ENCODE peak calls at places on chromosomes 2 and 18, in nine cellular contexts. D, L, X, M, C, G, Y, Z and K are unnamed samples.

GRCh38 chr18:67672142-67672541 is 155.6 kb upstream of the DSEL start:
- DNase-seq in Y (no peak), X (no peak), C (no peak), G (no peak), D (no peak), Z (no peak), M (no peak), L (no peak), K (no peak)

GRCh38 chr2:210318891-210319290 is 3.9 kb upstream of the MYL1 start:
- DNase-seq in L (no peak), C (no peak), G (no peak), X (no peak), Y (no peak), Z (no peak), M (peak), D (no peak), K (no peak)

GRCh38 chr2:190879474-190880373 is 897 bp upstream of the GLS start:
- DNase-seq in C (no peak), Y (no peak), X (no peak), G (no peak), M (no peak), D (no peak), L (no peak), Z (no peak), K (peak)

GRCh38 chr2:23563673-23564617 is 179.0 kb downstream of the KLHL29 start:
- DNase-seq in C (no peak), X (peak), D (peak), M (peak), Y (no peak), Z (no peak), L (no peak), G (no peak), K (peak)

GRCh38 chr2:56334622-56335021 is 150.8 kb downstream of the CCDC85A start:
- DNase-seq in Z (no peak), G (no peak), M (no peak), X (no peak), Y (no peak), L (no peak), C (no peak), D (no peak), K (peak)

GRCh38 chr2:63301481-63301880 is 250.9 kb downstream of the OTX1 start:
- DNase-seq in Y (no peak), M (peak), C (no peak), D (no peak), Z (no peak), L (peak), G (no peak), X (no peak), K (no peak)

GRCh38 chr2:178193823-178194599 is at the start of gene OSBPL6:
- DNase-seq in X (peak), Y (peak), L (peak), D (peak), G (peak), M (peak), C (peak), Z (peak), K (peak)

GRCh38 chr2:161946489-161947107 is 127.4 kb downstream of the DPP4 start:
- DNase-seq in M (peak), L (peak), G (peak), X (no peak), Y (no peak), C (no peak), D (peak), Z (no peak), K (peak)

GRCh38 chr2:48845719-48846118 is 90.2 kb upstream of the LHCGR start:
- DNase-seq in X (no peak), Y (no peak), D (no peak), Z (no peak), G (no peak), C (no peak), M (no peak), L (no peak), K (no peak)

GRCh38 chr2:134138115-134138514 is 115.8 kb upstream of the MGAT5 start:
- DNase-seq in Z (no peak), D (no peak), X (no peak), C (no peak), L (no peak), Y (no peak), G (no peak), M (peak), K (no peak)

GRCh38 chr2:52269696-52270485 is 1238.0 kb upstream of the NRXN1 start:
- DNase-seq in G (no peak), M (peak), D (no peak), Z (no peak), Y (no peak), X (no peak), L (no peak), C (no peak), K (peak)

GRCh38 chr18:21444465-21445023 is 156.0 kb downstream of the ESCO1 start:
- DNase-seq in M (peak), X (peak), G (peak), Z (peak), Y (no peak), D (peak), L (peak), C (peak), K (peak)

GRCh38 chr2:88831792-88832248 is 140.3 kb downstream of the RPIA start:
- DNase-seq in C (peak), Z (peak), Y (peak), X (peak), M (peak), G (no peak), L (peak), D (no peak), K (peak)

GRCh38 chr18:62329676-62330454 is 4.8 kb downstream of the TNFRSF11A start:
- DNase-seq in D (no peak), M (peak), C (no peak), G (no peak), Y (no peak), L (peak), X (peak), Z (no peak), K (peak)

GRCh38 chr2:4134881-4135565 is 431.6 kb downstream of the DCDC2C start:
- DNase-seq in M (no peak), Z (no peak), X (no peak), C (no peak), G (no peak), D (no peak), L (no peak), Y (no peak), K (no peak)

GRCh38 chr2:8595821-8596600 is 85.8 kb upstream of the ID2 start:
- DNase-seq in Y (peak), G (no peak), M (no peak), D (no peak), X (no peak), Z (no peak), L (no peak), C (no peak), K (no peak)

GRCh38 chr2:12534646-12535263 is 182.0 kb upstream of the TRIB2 start:
- DNase-seq in G (no peak), L (peak), X (peak), C (no peak), Y (no peak), D (peak), Z (no peak), M (peak), K (peak)

GRCh38 chr2:32402087-32402486 is 45.3 kb downstream of the BIRC6 start:
- DNase-seq in X (no peak), Z (no peak), D (no peak), G (no peak), Y (no peak), C (no peak), L (no peak), M (no peak), K (no peak)

GRCh38 chr2:72028351-72028995 is 119.2 kb downstream of the CYP26B1 start:
- DNase-seq in M (no peak), Y (peak), Z (peak), D (no peak), C (peak), X (no peak), G (no peak), L (no peak), K (no peak)

GRCh38 chr2:157173740-157174184 is 83.7 kb upstream of the GALNT5 start:
- DNase-seq in Y (no peak), D (peak), Z (no peak), L (no peak), G (no peak), C (peak), X (peak), M (peak), K (peak)

GRCh38 chr2:212997526-212998020 is 153.8 kb downstream of the IKZF2 start:
- DNase-seq in C (no peak), M (no peak), D (no peak), L (peak), G (no peak), Y (no peak), Z (no peak), X (no peak), K (no peak)

GRCh38 chr18:46402396-46402795 is 254.6 kb downstream of the LOXHD1 start:
- DNase-seq in M (peak), Z (no peak), G (no peak), C (no peak), Y (no peak), D (no peak), X (no peak), L (no peak), K (no peak)

GRCh38 chr2:156918410-156918809 is 339.1 kb upstream of the GALNT5 start:
- DNase-seq in D (no peak), C (no peak), Y (no peak), M (peak), Z (no peak), G (no peak), X (no peak), L (peak), K (peak)

GRCh38 chr2:158457092-158457825 is 507 bp downstream of the PKP4 start:
- DNase-seq in M (peak), Y (peak), Z (peak), X (peak), G (peak), L (peak), C (peak), D (peak), K (peak)

GRCh38 chr2:134866498-134867099 is 28.2 kb downstream of the ACMSD start:
- DNase-seq in Z (no peak), X (no peak), D (no peak), L (no peak), C (no peak), Y (no peak), M (peak), G (no peak), K (peak)

GRCh38 chr2:180707175-180707866 is 273.1 kb upstream of the UBE2E3 start:
- DNase-seq in Z (no peak), D (no peak), X (no peak), L (no peak), G (no peak), C (no peak), Y (no peak), M (no peak), K (no peak)

GRCh38 chr2:31318360-31319336 is 84.7 kb downstream of the EHD3 start:
- DNase-seq in Z (no peak), X (no peak), D (peak), Y (peak), G (no peak), L (no peak), C (no peak), M (peak), K (peak)

GRCh38 chr2:239292956-239293355 is 107.9 kb downstream of the HDAC4 start:
- DNase-seq in D (no peak), X (no peak), Y (no peak), M (no peak), Z (no peak), C (no peak), G (no peak), L (no peak), K (no peak)

GRCh38 chr18:73288813-73289212 is 421.0 kb upstream of the NETO1 start:
- DNase-seq in Y (no peak), C (no peak), M (no peak), L (no peak), G (no peak), D (no peak), Z (no peak), X (peak), K (no peak)